ENCODE peak calls at places on chromosomes 5 and 9, in four cellular contexts. U is astrocyte of the spinal cord, M is lower leg skin, Z is choroid plexus epithelial cell. N is an unnamed sample.

GRCh38 chr5:9265391-9266287 is 280.2 kb downstream of the SEMA5A start:
- DNase-seq in M (no peak), U (peak; percentile 94), Z (peak; percentile 94), N (no peak)

GRCh38 chr5:73451218-73452130 is 2.9 kb upstream of the FOXD1 start:
- DNase-seq in Z (peak; percentile 69), M (peak; percentile 91), U (peak; percentile 69), N (peak; percentile 74)

GRCh38 chr9:38662763-38663593 is 42.6 kb upstream of the ANKRD18A start:
- DNase-seq in Z (peak; percentile 92), M (peak; percentile 40), U (peak; percentile 74), N (no peak)

GRCh38 chr9:93684161-93684765 is 107.9 kb downstream of the PHF2 start:
- DNase-seq in M (peak; percentile 83), Z (no peak), U (no peak), N (no peak)

GRCh38 chr9:16726718-16727451 is 143.6 kb downstream of the BNC2 start:
- DNase-seq in M (peak; percentile 96), Z (peak; percentile 94), U (peak; percentile 90), N (peak; percentile 7)

GRCh38 chr5:123091988-123092583 is 3.0 kb downstream of the PRDM6 start:
- DNase-seq in U (no peak), M (no peak), Z (no peak), N (no peak)

GRCh38 chr9:121344062-121344696 is 25.9 kb downstream of the STOM start:
- DNase-seq in U (no peak), Z (no peak), M (no peak), N (no peak)

GRCh38 chr9:121551985-121552753 is 52.5 kb upstream of the GGTA1 start:
- DNase-seq in Z (no peak), M (no peak), U (no peak), N (no peak)

GRCh38 chr9:37037744-37038640 is 3.9 kb upstream of the PAX5 start:
- DNase-seq in Z (no peak), U (no peak), M (peak; percentile 54), N (peak; percentile 37)

GRCh38 chr9:15137089-15137488 is 169.9 kb downstream of the TTC39B start:
- DNase-seq in U (no peak), Z (no peak), M (no peak), N (no peak)

GRCh38 chr9:101397746-101398334 is 578 bp downstream of the MRPL50 start:
- DNase-seq in Z (peak; percentile 37), M (no peak), U (no peak), N (no peak)

GRCh38 chr5:62154758-62155157 is 151.2 kb upstream of the KIF2A start:
- DNase-seq in M (no peak), Z (no peak), U (no peak), N (no peak)

GRCh38 chr5:171692106-171692505 is 93.5 kb upstream of the SMIM23 start:
- DNase-seq in U (no peak), M (peak; percentile 21), Z (no peak), N (no peak)

GRCh38 chr5:106028314-106028713 is 1642.4 kb downstream of the EFNA5 start:
- DNase-seq in U (no peak), M (no peak), Z (no peak), N (no peak)

GRCh38 chr5:130836729-130837660 is 328.1 kb downstream of the HINT1 start:
- DNase-seq in U (peak; percentile 35), Z (peak; percentile 35), M (no peak), N (no peak)

GRCh38 chr9:121529237-121529987 is 29.8 kb upstream of the GGTA1 start:
- DNase-seq in M (peak; percentile 97), U (peak; percentile 96), Z (peak; percentile 92), N (no peak)

GRCh38 chr9:110135858-110136257 is 72.1 kb downstream of the C9orf152 start:
- DNase-seq in Z (peak; percentile 39), U (no peak), M (no peak), N (no peak)

GRCh38 chr9:109012009-109012875 is 1.1 kb downstream of the CTNNAL1 start:
- DNase-seq in M (peak; percentile 91), U (peak; percentile 96), Z (peak; percentile 92), N (peak; percentile 68)

GRCh38 chr5:181114844-181115778 is 15.9 kb downstream of the OR2V1 start:
- DNase-seq in M (peak; percentile 84), U (peak; percentile 6), Z (peak; percentile 39), N (no peak)

GRCh38 chr5:96440185-96440538 is 7.1 kb upstream of the PCSK1 start:
- DNase-seq in Z (no peak), U (no peak), M (no peak), N (no peak)

GRCh38 chr5:96434201-96434645 is 1.2 kb upstream of the PCSK1 start:
- DNase-seq in M (no peak), U (peak; percentile 76), Z (peak; percentile 84), N (peak; percentile 75)

DNA sequence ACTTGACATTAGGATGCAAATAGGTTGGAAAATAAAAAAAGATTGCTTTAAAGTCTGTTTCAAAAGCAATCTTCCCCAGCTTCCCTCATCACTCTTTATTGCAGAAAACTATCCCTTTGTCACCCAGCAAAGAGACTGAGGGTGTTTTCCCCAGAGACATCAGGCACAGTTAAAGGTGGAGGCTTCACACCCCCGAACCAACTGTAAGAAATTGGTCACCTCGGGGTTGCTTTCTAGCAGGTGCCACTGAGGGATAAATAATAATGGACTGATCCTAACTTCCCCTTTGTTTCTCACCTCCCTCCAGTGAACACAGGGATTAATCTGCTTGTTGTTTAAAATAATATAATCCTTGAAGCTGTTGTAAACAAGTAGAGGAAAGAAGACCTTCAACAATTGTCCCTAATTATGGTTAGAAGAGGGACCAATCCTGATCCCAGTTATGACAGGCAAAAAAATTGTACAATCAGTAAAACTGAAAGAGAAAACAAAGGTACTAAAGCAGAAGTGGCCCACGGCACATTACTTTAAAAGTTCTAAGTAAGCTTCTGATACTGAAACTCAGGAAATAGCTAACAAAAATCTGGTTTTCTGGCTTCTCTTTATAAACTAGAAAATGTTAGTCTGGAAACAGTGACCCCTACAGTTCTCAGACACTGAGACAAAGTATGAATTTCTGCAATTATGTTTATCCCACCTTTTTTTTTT is 6.6 kb upstream of the PCSK1 start:
- DNase-seq in U (no peak), M (no peak), Z (peak; percentile 19), N (peak; percentile 8)
- TF ChIP-seq CTCF in U (peak; percentile 28), M (no peak), Z (no peak), N (no peak)

DNA sequence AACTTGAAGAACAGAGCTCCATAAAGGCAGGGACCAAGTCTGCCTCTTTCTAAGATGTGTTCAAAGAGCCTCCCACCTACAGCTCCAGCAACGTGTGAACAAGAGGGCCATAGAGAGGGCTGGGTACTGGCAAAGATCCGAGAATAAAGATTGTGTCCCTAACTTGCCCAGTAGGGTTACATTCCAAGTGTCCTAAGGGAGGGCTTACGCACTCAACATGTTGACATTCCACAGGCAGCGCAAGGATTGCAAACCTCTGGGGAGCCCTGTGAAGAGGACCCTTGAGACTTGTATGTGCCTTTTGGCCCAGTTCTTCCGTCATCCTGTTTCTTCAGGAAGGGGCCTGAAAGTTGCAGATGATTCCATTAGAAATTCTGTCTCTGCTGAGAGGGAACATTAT is 48.2 kb upstream of the ENTREP1 start:
- DNase-seq in U (peak; percentile 3), M (no peak), Z (peak; percentile 19), N (no peak)
- TF ChIP-seq CTCF in U (no peak), M (no peak), Z (no peak), N (no peak)

GRCh38 chr9:23790341-23791260 is 35.4 kb downstream of the ELAVL2 start:
- DNase-seq in U (no peak), Z (no peak), M (no peak), N (no peak)

GRCh38 chr9:23783509-23783908 is 42.5 kb downstream of the ELAVL2 start:
- DNase-seq in U (no peak), M (no peak), Z (no peak), N (no peak)

GRCh38 chr9:23789529-23790254 is 36.3 kb downstream of the ELAVL2 start:
- DNase-seq in Z (no peak), M (no peak), U (no peak), N (no peak)

GRCh38 chr9:23781111-23781510 is 44.9 kb downstream of the ELAVL2 start:
- DNase-seq in M (no peak), U (no peak), Z (no peak), N (no peak)

GRCh38 chr9:23784962-23785361 is 41.1 kb downstream of the ELAVL2 start:
- DNase-seq in M (no peak), Z (no peak), U (no peak), N (no peak)
- TF ChIP-seq CTCF in M (no peak), Z (no peak), U (no peak), N (no peak)

GRCh38 chr9:86354882-86355399 is 731 bp upstream of the TUT7 start:
- DNase-seq in U (no peak), M (no peak), Z (peak; percentile 50), N (no peak)
- TF ChIP-seq CTCF in U (no peak), M (no peak), Z (peak; percentile 22), N (no peak)

DNA sequence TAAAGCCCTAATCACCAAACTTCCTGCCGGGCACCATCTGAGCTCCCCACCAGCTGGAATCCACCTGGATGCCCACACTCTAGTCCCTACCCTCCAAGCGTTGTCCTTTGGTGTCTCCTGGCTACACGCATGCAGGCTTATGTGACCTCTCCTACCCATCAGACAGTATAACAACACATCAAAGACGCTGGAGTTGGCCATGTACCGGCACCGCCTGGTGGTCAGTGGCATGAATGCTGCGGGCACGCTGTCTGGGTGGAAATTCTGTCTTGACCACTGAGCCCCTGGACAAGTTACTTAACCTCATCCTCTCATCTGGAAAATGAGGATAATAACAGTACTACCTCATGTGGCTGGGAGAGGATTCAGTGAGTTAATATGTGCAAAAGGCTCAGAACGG is 23.4 kb upstream of the CORO2A start:
- DNase-seq in U (no peak), M (no peak), Z (no peak), N (peak; percentile 11)
- TF ChIP-seq CTCF in U (peak; percentile 64), M (no peak), Z (peak; percentile 52), N (no peak)

N was measured in activated CD8-positive, alpha-beta T cell treated with anti-CD3 and anti-CD28 coated beads for 36 hours.